ENCODE peak calls at places on chromosomes 7 and 10, in five cellular contexts. O, Q, J, R and B are unnamed samples.
A peak's percentile ranks its signal among the peaks of the same experiment; 100 is the strongest.

GRCh38 chr7:10924370-10924769 is 49.3 kb upstream of the PHF14 start:
- DNase-seq in O (no peak), J (no peak), R (no peak), Q (no peak), B (no peak)

GRCh38 chr10:62244785-62245595 is 23.7 kb downstream of the RTKN2 start:
- DNase-seq in J (peak; percentile 78), O (no peak), R (no peak), Q (peak; percentile 72), B (no peak)

GRCh38 chr10:122186822-122187810 is 84.0 kb upstream of the BTBD16 start:
- DNase-seq in O (no peak), J (no peak), Q (no peak), R (no peak), B (no peak)

GRCh38 chr7:155931386-155932085 is 119.3 kb upstream of the SHH start:
- DNase-seq in O (no peak), J (no peak), R (no peak), Q (no peak), B (no peak)

GRCh38 chr10:88725798-88726197 is 19.7 kb downstream of the LIPK start:
- DNase-seq in O (no peak), J (no peak), R (no peak), Q (no peak), B (no peak)

GRCh38 chr10:77084431-77085144 is 553.0 kb downstream of the KCNMA1 start:
- DNase-seq in R (no peak), Q (no peak), J (no peak), O (no peak), B (no peak)

GRCh38 chr7:49790209-49790608 is 16.8 kb downstream of the VWC2 start:
- DNase-seq in J (no peak), R (no peak), O (no peak), Q (no peak), B (no peak)

GRCh38 chr10:43058716-43059335 is 18.0 kb upstream of the RET start:
- DNase-seq in J (no peak), R (no peak), Q (no peak), O (no peak), B (no peak)

GRCh38 chr7:50679218-50680007 is 103.3 kb downstream of the GRB10 start:
- DNase-seq in J (no peak), O (peak; percentile 53), Q (peak; percentile 42), R (no peak), B (no peak)

GRCh38 chr10:110613341-110613995 is 30.7 kb upstream of the RBM20 start:
- DNase-seq in Q (no peak), O (no peak), J (no peak), R (no peak), B (no peak)

GRCh38 chr10:96687317-96688012 is 32.8 kb downstream of the PIK3AP1 start:
- DNase-seq in J (no peak), R (no peak), O (no peak), Q (no peak), B (no peak)

GRCh38 chr10:59905735-59906416 is 480 bp downstream of the CCDC6 start:
- DNase-seq in Q (no peak), J (no peak), R (no peak), O (peak; percentile 48), B (no peak)

GRCh38 chr7:135147899-135148721 is at the start of gene TMEM140:
- DNase-seq in O (no peak), Q (no peak), R (no peak), J (peak; percentile 79), B (peak; percentile 33)

GRCh38 chr10:88933584-88933983 is 19.0 kb downstream of the ACTA2 start:
- DNase-seq in R (no peak), O (no peak), J (no peak), Q (no peak), B (no peak)

GRCh38 chr10:13707156-13707881 is 120.6 kb downstream of the PRPF18 start:
- DNase-seq in R (no peak), J (peak; percentile 14), O (peak; percentile 74), Q (peak; percentile 74), B (no peak)

GRCh38 chr7:116173051-116174028 is 37.0 kb upstream of the TES start:
- DNase-seq in Q (peak; percentile 44), J (peak; percentile 63), O (peak; percentile 14), R (no peak), B (no peak)

GRCh38 chr7:25062380-25062779 is 62.7 kb downstream of the CYCS start:
- DNase-seq in Q (no peak), O (no peak), J (no peak), R (no peak), B (no peak)

GRCh38 chr10:61904711-61905445 is 3.4 kb downstream of the ARID5B start:
- DNase-seq in R (no peak), O (peak; percentile 68), J (peak; percentile 36), Q (peak; percentile 7), B (no peak)

GRCh38 chr10:15863733-15864132 is 3.4 kb upstream of the MINDY3 start:
- DNase-seq in R (no peak), Q (no peak), J (no peak), O (no peak), B (no peak)

GRCh38 chr10:99394256-99394655 is 36.2 kb downstream of the GOT1 start:
- DNase-seq in J (no peak), O (no peak), R (no peak), Q (no peak), B (no peak)

GRCh38 chr7:157893535-157894044 is 556.8 kb downstream of the DNAJB6 start:
- DNase-seq in J (no peak), R (no peak), Q (no peak), O (no peak), B (no peak)

GRCh38 chr7:15891151-15891842 is 204.8 kb upstream of the MEOX2 start:
- DNase-seq in Q (no peak), R (no peak), O (no peak), J (no peak), B (no peak)

GRCh38 chr7:131633342-131633843 is 77.0 kb upstream of the PODXL start:
- DNase-seq in R (no peak), J (no peak), O (no peak), Q (no peak), B (no peak)

GRCh38 chr7:157423348-157423747 is 86.5 kb downstream of the DNAJB6 start:
- DNase-seq in Q (no peak), O (no peak), J (no peak), R (no peak), B (no peak)

GRCh38 chr7:468681-469590 is 50.7 kb downstream of the PDGFA start:
- DNase-seq in J (no peak), Q (no peak), O (peak; percentile 26), R (no peak), B (no peak)